ENCODE peak calls at places on chromosomes 4 and X, in four cellular contexts. W is GM23338, V is fibroblast of lung, E is choroid plexus epithelial cell. L is an unnamed sample.

GRCh38 chrX:147953976-147954375 is 27.2 kb upstream of the FMR1NB start:
- DNase-seq in W (no peak), V (no peak), E (no peak), L (no peak)

GRCh38 chr4:136818811-136819210 is 713.5 kb downstream of the PCDH18 start:
- DNase-seq in W (no peak), V (peak), E (peak), L (no peak)

GRCh38 chrX:83860846-83861245 is at the start of gene CYLC1:
- DNase-seq in V (no peak), E (no peak), W (no peak), L (no peak)

GRCh38 chrX:42946544-42947223 is 168.7 kb upstream of the PPP1R2C start:
- DNase-seq in V (no peak), E (no peak), W (no peak), L (no peak)

GRCh38 chrX:38941675-38942074 is 140.4 kb downstream of the MID1IP1 start:
- DNase-seq in E (no peak), V (peak), W (no peak), L (no peak)

GRCh38 chr4:84279678-84280077 is 219.4 kb downstream of the NKX6-1 start:
- DNase-seq in V (peak), W (no peak), E (peak), L (peak)

GRCh38 chrX:87374324-87374723 is 143.3 kb upstream of the KLHL4 start:
- DNase-seq in E (no peak), W (no peak), V (no peak), L (no peak)

GRCh38 chrX:154063234-154063633 is 34.3 kb downstream of the MECP2 start:
- DNase-seq in V (no peak), E (no peak), W (no peak), L (no peak)

GRCh38 chr4:159451006-159451405 is 348.1 kb downstream of the RAPGEF2 start:
- DNase-seq in V (peak), E (no peak), W (no peak), L (no peak)

GRCh38 chr4:177596035-177596434 is 153.8 kb upstream of the AGA start:
- DNase-seq in E (peak), V (peak), W (no peak), L (peak)

GRCh38 chr4:25233737-25234389 is at the start of gene PI4K2B:
- DNase-seq in V (peak), E (peak), W (peak), L (no peak)

GRCh38 chr4:61786226-61786625 is 586.1 kb downstream of the ADGRL3 start:
- DNase-seq in E (no peak), V (no peak), W (no peak), L (no peak)

GRCh38 chrX:15863944-15864491 is 9.4 kb upstream of the AP1S2 start:
- DNase-seq in E (no peak), W (no peak), V (no peak), L (no peak)

GRCh38 chrX:46637937-46638336 is 64.4 kb downstream of the CHST7 start:
- DNase-seq in E (no peak), V (peak), W (no peak), L (no peak)

GRCh38 chrX:103734125-103734760 is 23.5 kb downstream of the TMEM31 start:
- DNase-seq in V (peak), W (no peak), E (peak), L (no peak)

GRCh38 chr4:84547211-84547610 is 35.7 kb upstream of the CDS1 start:
- DNase-seq in W (no peak), E (peak), V (no peak), L (peak)

GRCh38 chr4:86946868-86947493 is 12.2 kb downstream of the AFF1 start:
- DNase-seq in W (no peak), E (no peak), V (no peak), L (no peak)
- H3K4me3 ChIP-seq in W (peak), E (no peak), V (no peak), L (no peak)

GRCh38 chr4:186341655-186342054 is 75.7 kb downstream of the F11 start:
- DNase-seq in W (no peak), V (no peak), E (no peak), L (no peak)
- TF ChIP-seq CTCF in W (no peak), V (no peak), E (no peak), L (no peak)

GRCh38 chr4:7960790-7961655 is 21.4 kb upstream of the AFAP1 start:
- DNase-seq in V (peak), W (no peak), E (peak), L (no peak)
- H3K4me3 ChIP-seq in V (no peak), W (no peak), E (no peak), L (no peak)

GRCh38 chr4:178823673-178824072 is 1381.4 kb upstream of the AGA start:
- DNase-seq in V (peak), E (no peak), W (no peak), L (peak)
- TF ChIP-seq CTCF in V (no peak), E (no peak), W (no peak), L (no peak)

GRCh38 chr4:41360214-41360910 is 103.6 kb downstream of the UCHL1 start:
- DNase-seq in W (peak), V (peak), E (peak), L (no peak)
- H3K4me3 ChIP-seq in W (peak), V (peak), E (peak), L (peak)

GRCh38 chr4:138681000-138681604 is 334.5 kb upstream of the NOCT start:
- DNase-seq in W (peak), E (peak), V (peak), L (no peak)
- TF ChIP-seq CTCF in W (peak), E (peak), V (peak), L (peak)